ENCODE peak calls at places on chromosomes 12 and 14, in eight cellular contexts. S is activated CD4-positive, alpha-beta T cell treated with anti-CD3 and anti-CD28 coated beads, Interleukin-2, amount 50 U/mL, for 4 hours; E is endothelial cell; W is osteocyte; F is HTR-8/SVneo; B is AG04449; C is cardiac muscle cell; U is foreskin fibroblast. J is an unnamed sample.

GRCh38 chr14:32190713-32191112 is 11.1 kb upstream of the RNU6-7 start:
- DNase-seq in E (no peak), B (no peak), S (no peak), U (no peak), F (no peak), W (no peak), C (no peak), J (no peak)

GRCh38 chr12:124852329-124852831 is 11.3 kb downstream of the SCARB1 start:
- DNase-seq in U (peak), S (no peak), B (no peak), F (no peak), E (no peak), W (no peak), C (no peak), J (no peak)

GRCh38 chr14:72516936-72517408 is 376.9 kb downstream of the DPF3 start:
- DNase-seq in E (peak), S (peak), W (peak), U (peak), F (peak), B (peak), C (peak), J (peak)

GRCh38 chr12:59626382-59626781 is 30.6 kb downstream of the SLC16A7 start:
- DNase-seq in S (no peak), U (peak), B (no peak), E (no peak), C (no peak), F (no peak), W (no peak), J (peak)

GRCh38 chr14:23547924-23548323 is 3.6 kb downstream of the ZFHX2 start:
- DNase-seq in S (no peak), U (no peak), E (no peak), F (no peak), C (no peak), W (no peak), B (no peak), J (no peak)

GRCh38 chr14:65304963-65305362 is 107.6 kb upstream of the FUT8 start:
- DNase-seq in U (no peak), S (no peak), C (no peak), W (no peak), F (no peak), B (no peak), E (no peak), J (no peak)

GRCh38 chr12:125222876-125223275 is 157.6 kb downstream of the AACS start:
- DNase-seq in S (no peak), C (no peak), W (no peak), B (no peak), E (no peak), U (no peak), F (no peak), J (no peak)

GRCh38 chr12:70648191-70648590 is 11.0 kb upstream of the PTPRB start:
- DNase-seq in W (no peak), U (peak), C (no peak), E (no peak), F (no peak), B (no peak), S (no peak), J (no peak)

GRCh38 chr12:6222009-6222702 is 22.0 kb downstream of the CD9 start:
- DNase-seq in C (no peak), E (no peak), U (no peak), S (no peak), F (no peak), W (no peak), B (no peak), J (no peak)

GRCh38 chr14:95466506-95466905 is 49.9 kb downstream of the SYNE3 start:
- DNase-seq in F (no peak), W (no peak), C (no peak), S (no peak), U (no peak), E (no peak), B (no peak), J (no peak)

GRCh38 chr14:59455411-59455810 is 9.8 kb downstream of the GPR135 start:
- DNase-seq in U (peak), F (no peak), E (no peak), B (no peak), S (no peak), W (no peak), C (no peak), J (no peak)

GRCh38 chr14:66069830-66070541 is 416.2 kb upstream of the CCDC196 start:
- DNase-seq in C (no peak), F (no peak), U (no peak), S (no peak), E (no peak), B (no peak), W (no peak), J (no peak)

GRCh38 chr12:109703684-109704083 is 9.9 kb upstream of the FAM222A start:
- DNase-seq in F (no peak), E (no peak), C (no peak), W (no peak), S (no peak), B (no peak), U (no peak), J (no peak)

GRCh38 chr12:105461276-105461975 is 130.9 kb downstream of the C12orf75 start:
- DNase-seq in F (no peak), B (no peak), C (no peak), U (no peak), S (no peak), E (no peak), W (no peak), J (no peak)

GRCh38 chr14:50855558-50855957 is 16.3 kb upstream of the ABHD12B start:
- DNase-seq in S (no peak), U (peak), B (no peak), W (no peak), C (no peak), E (no peak), F (no peak), J (no peak)

GRCh38 chr12:50742776-50743175 is 21.1 kb upstream of the ATF1 start:
- DNase-seq in E (no peak), U (no peak), C (no peak), B (no peak), S (no peak), W (no peak), F (no peak), J (no peak)

GRCh38 chr14:35506927-35507326 is 27.0 kb upstream of the INSM2 start:
- DNase-seq in F (no peak), C (no peak), B (peak), S (no peak), E (no peak), W (no peak), U (peak), J (no peak)

GRCh38 chr12:2332266-2332665 is 279.5 kb downstream of the CACNA1C start:
- DNase-seq in C (no peak), S (no peak), B (peak), W (no peak), E (no peak), U (peak), F (no peak), J (no peak)

GRCh38 chr12:47942327-47943230 is 20.8 kb upstream of the TMEM106C start:
- DNase-seq in W (no peak), S (peak), U (no peak), B (no peak), E (peak), F (no peak), C (no peak), J (no peak)

GRCh38 chr12:120844768-120845449 is 59.2 kb downstream of the SPPL3 start:
- DNase-seq in W (no peak), U (peak), F (no peak), B (no peak), S (no peak), E (no peak), C (no peak), J (no peak)

GRCh38 chr12:25594376-25594775 is 41.3 kb upstream of the LMNTD1 start:
- DNase-seq in F (no peak), B (no peak), S (no peak), W (no peak), C (no peak), U (peak), E (no peak), J (no peak)

GRCh38 chr12:6226701-6227096 is 26.5 kb downstream of the CD9 start:
- DNase-seq in B (no peak), U (no peak), C (no peak), F (no peak), S (no peak), W (no peak), E (no peak), J (no peak)

GRCh38 chr12:94644141-94644575 is 6.2 kb downstream of the TMCC3 start:
- DNase-seq in C (no peak), F (peak), B (no peak), U (peak), S (no peak), W (no peak), E (no peak), J (no peak)

GRCh38 chr12:132279930-132280329 is 49.5 kb downstream of the GALNT9 start:
- DNase-seq in S (no peak), B (no peak), E (no peak), U (no peak), C (no peak), F (no peak), W (no peak), J (no peak)

GRCh38 chr12:38053655-38054464 is 262.7 kb upstream of the ALG10B start:
- DNase-seq in W (no peak), U (no peak), E (no peak), S (no peak), F (no peak), B (no peak), C (no peak), J (no peak)

GRCh38 chr14:105058521-105059034 is 6.7 kb downstream of the GPR132 start:
- DNase-seq in U (no peak), B (no peak), E (no peak), W (no peak), C (no peak), F (no peak), S (no peak), J (no peak)

GRCh38 chr12:76666272-76666845 is 97.6 kb upstream of the ZDHHC17 start:
- DNase-seq in C (no peak), U (no peak), E (no peak), F (no peak), W (no peak), B (no peak), S (no peak), J (no peak)

GRCh38 chr12:15209782-15210181 is 11.4 kb downstream of the RERG start:
- DNase-seq in C (no peak), F (no peak), E (no peak), S (no peak), U (peak), W (no peak), B (peak), J (no peak)

GRCh38 chr14:97976861-97977260 is 1179.7 kb downstream of the VRK1 start:
- DNase-seq in S (no peak), E (no peak), B (no peak), C (no peak), U (no peak), F (no peak), W (no peak), J (no peak)

GRCh38 chr12:128715485-128715884 is 108.3 kb downstream of the SLC15A4 start:
- DNase-seq in S (no peak), F (no peak), E (no peak), C (no peak), U (no peak), B (no peak), W (no peak), J (no peak)

GRCh38 chr14:105940534-105941225 is 414.3 kb downstream of the TMEM121 start:
- DNase-seq in B (no peak), W (no peak), E (no peak), S (no peak), U (no peak), F (no peak), C (no peak), J (no peak)

GRCh38 chr14:76430017-76430416 is 54.1 kb downstream of the ESRRB start:
- DNase-seq in C (no peak), W (no peak), E (no peak), U (no peak), S (no peak), F (no peak), B (no peak), J (no peak)

GRCh38 chr12:119593578-119594398 is at the start of gene TMEM233:
- DNase-seq in E (peak), B (no peak), W (no peak), S (no peak), F (no peak), U (no peak), C (peak), J (no peak)

J was measured in NCI-H460.